ENCODE peak calls at places on chromosomes 1 and 21, in six cellular contexts. One of them, this sample, is unnamed.
A peak's percentile ranks its signal among the peaks of the same experiment; 100 is the strongest.

GRCh38 chr1:7893529-7894180 is 40.8 kb upstream of the UTS2 start:
- DNase-seq in dorsolateral prefrontal cortex: no peak
- DNase-seq in GM23338: no peak
- DNase-seq in hepatocyte: no peak
- DNase-seq in AG04449: peak; percentile 51
- DNase-seq in upper lobe of right lung: no peak
- DNase-seq in this sample: peak; percentile 77

GRCh38 chr1:238063454-238063853 is 172.7 kb upstream of the ZP4 start:
- DNase-seq in dorsolateral prefrontal cortex: no peak
- DNase-seq in GM23338: no peak
- DNase-seq in hepatocyte: no peak
- DNase-seq in upper lobe of right lung: no peak
- DNase-seq in AG04449: no peak
- DNase-seq in this sample: peak; percentile 18

GRCh38 chr1:57407941-57408340 is 15.9 kb downstream of the DAB1 start:
- DNase-seq in dorsolateral prefrontal cortex: no peak
- DNase-seq in AG04449: no peak
- DNase-seq in hepatocyte: peak; percentile 45
- DNase-seq in GM23338: no peak
- DNase-seq in upper lobe of right lung: no peak
- DNase-seq in this sample: no peak

GRCh38 chr1:154788886-154789285 is 81.2 kb downstream of the KCNN3 start:
- DNase-seq in GM23338: no peak
- DNase-seq in AG04449: no peak
- DNase-seq in dorsolateral prefrontal cortex: no peak
- DNase-seq in hepatocyte: no peak
- DNase-seq in upper lobe of right lung: no peak
- DNase-seq in this sample: no peak

GRCh38 chr1:64822621-64823020 is 77.7 kb downstream of the RAVER2 start:
- DNase-seq in dorsolateral prefrontal cortex: no peak
- DNase-seq in AG04449: no peak
- DNase-seq in GM23338: no peak
- DNase-seq in upper lobe of right lung: no peak
- DNase-seq in hepatocyte: no peak
- DNase-seq in this sample: no peak

GRCh38 chr1:199545780-199546179 is 481.7 kb upstream of the NR5A2 start:
- DNase-seq in upper lobe of right lung: no peak
- DNase-seq in hepatocyte: peak; percentile 25
- DNase-seq in GM23338: peak; percentile 41
- DNase-seq in dorsolateral prefrontal cortex: no peak
- DNase-seq in AG04449: no peak
- DNase-seq in this sample: no peak

GRCh38 chr21:45981641-45982255 is at the start of gene COL6A1:
- DNase-seq in upper lobe of right lung: peak; percentile 80
- DNase-seq in dorsolateral prefrontal cortex: peak; percentile 27
- DNase-seq in AG04449: no peak
- DNase-seq in GM23338: peak; percentile 52
- DNase-seq in hepatocyte: peak; percentile 84
- DNase-seq in this sample: no peak

GRCh38 chr1:4307468-4307845 is 347.0 kb upstream of the AJAP1 start:
- DNase-seq in dorsolateral prefrontal cortex: no peak
- DNase-seq in hepatocyte: no peak
- DNase-seq in upper lobe of right lung: no peak
- DNase-seq in AG04449: no peak
- DNase-seq in GM23338: no peak
- DNase-seq in this sample: no peak

GRCh38 chr1:44786138-44786840 is 1.7 kb downstream of the BEST4 start:
- DNase-seq in dorsolateral prefrontal cortex: no peak
- DNase-seq in hepatocyte: peak; percentile 89
- DNase-seq in GM23338: peak; percentile 89
- DNase-seq in AG04449: no peak
- DNase-seq in upper lobe of right lung: peak; percentile 89
- DNase-seq in this sample: no peak

GRCh38 chr1:61101461-61102440 is 19.4 kb downstream of the NFIA start:
- DNase-seq in GM23338: peak; percentile 8
- DNase-seq in dorsolateral prefrontal cortex: no peak
- DNase-seq in AG04449: no peak
- DNase-seq in hepatocyte: no peak
- DNase-seq in upper lobe of right lung: no peak
- DNase-seq in this sample: no peak

GRCh38 chr1:211386931-211387330 is 60.3 kb downstream of the TRAF5 start:
- DNase-seq in dorsolateral prefrontal cortex: no peak
- DNase-seq in hepatocyte: no peak
- DNase-seq in upper lobe of right lung: no peak
- DNase-seq in GM23338: no peak
- DNase-seq in AG04449: peak; percentile 81
- DNase-seq in this sample: peak; percentile 72

GRCh38 chr1:7584157-7584556 is 186.9 kb upstream of the VAMP3 start:
- DNase-seq in upper lobe of right lung: peak; percentile 42
- DNase-seq in dorsolateral prefrontal cortex: no peak
- DNase-seq in hepatocyte: no peak
- DNase-seq in GM23338: no peak
- DNase-seq in AG04449: no peak
- DNase-seq in this sample: no peak

GRCh38 chr21:37375866-37376574 is 9.4 kb downstream of the DYRK1A start:
- DNase-seq in GM23338: no peak
- DNase-seq in upper lobe of right lung: no peak
- DNase-seq in AG04449: no peak
- DNase-seq in dorsolateral prefrontal cortex: no peak
- DNase-seq in hepatocyte: no peak
- DNase-seq in this sample: no peak

GRCh38 chr1:95953005-95953404 is 719.0 kb downstream of the RWDD3 start:
- DNase-seq in AG04449: no peak
- DNase-seq in GM23338: peak; percentile 67
- DNase-seq in hepatocyte: peak; percentile 58
- DNase-seq in dorsolateral prefrontal cortex: no peak
- DNase-seq in upper lobe of right lung: no peak
- DNase-seq in this sample: no peak

GRCh38 chr1:214401666-214402065 is 120.7 kb downstream of the SMYD2 start:
- DNase-seq in hepatocyte: no peak
- DNase-seq in AG04449: no peak
- DNase-seq in GM23338: no peak
- DNase-seq in upper lobe of right lung: no peak
- DNase-seq in dorsolateral prefrontal cortex: no peak
- DNase-seq in this sample: no peak

GRCh38 chr1:202046227-202046626 is 35.8 kb downstream of the ELF3 start:
- DNase-seq in GM23338: no peak
- DNase-seq in hepatocyte: peak; percentile 64
- DNase-seq in AG04449: no peak
- DNase-seq in upper lobe of right lung: peak; percentile 93
- DNase-seq in dorsolateral prefrontal cortex: no peak
- DNase-seq in this sample: no peak

GRCh38 chr1:234545512-234546386 is 64.2 kb downstream of the IRF2BP2 start:
- DNase-seq in dorsolateral prefrontal cortex: no peak
- DNase-seq in GM23338: no peak
- DNase-seq in AG04449: no peak
- DNase-seq in upper lobe of right lung: no peak
- DNase-seq in hepatocyte: peak; percentile 82
- DNase-seq in this sample: no peak

GRCh38 chr1:234541281-234541975 is 62.4 kb upstream of the TARBP1 start:
- DNase-seq in dorsolateral prefrontal cortex: no peak
- DNase-seq in hepatocyte: no peak
- DNase-seq in GM23338: no peak
- DNase-seq in upper lobe of right lung: no peak
- DNase-seq in AG04449: no peak
- DNase-seq in this sample: no peak

GRCh38 chr1:234542211-234542850 is 63.4 kb upstream of the TARBP1 start:
- DNase-seq in AG04449: no peak
- DNase-seq in hepatocyte: no peak
- DNase-seq in upper lobe of right lung: no peak
- DNase-seq in GM23338: no peak
- DNase-seq in dorsolateral prefrontal cortex: no peak
- DNase-seq in this sample: no peak

GRCh38 chr1:234544094-234544579 is 65.2 kb upstream of the TARBP1 start:
- DNase-seq in upper lobe of right lung: no peak
- DNase-seq in dorsolateral prefrontal cortex: peak; percentile 73
- DNase-seq in AG04449: peak; percentile 85
- DNase-seq in hepatocyte: peak; percentile 93
- DNase-seq in GM23338: no peak
- DNase-seq in this sample: peak; percentile 77

GRCh38 chr1:234543442-234544093 is 64.6 kb upstream of the TARBP1 start:
- DNase-seq in hepatocyte: no peak
- DNase-seq in dorsolateral prefrontal cortex: no peak
- DNase-seq in upper lobe of right lung: no peak
- DNase-seq in GM23338: no peak
- DNase-seq in AG04449: no peak
- DNase-seq in this sample: no peak
- TF ChIP-seq CTCF in hepatocyte: no peak
- TF ChIP-seq CTCF in dorsolateral prefrontal cortex: no peak
- TF ChIP-seq CTCF in upper lobe of right lung: no peak
- TF ChIP-seq CTCF in GM23338: no peak
- TF ChIP-seq CTCF in AG04449: no peak
- TF ChIP-seq CTCF in this sample: peak; percentile 4

GRCh38 chr1:240091614-240092300 is at the start of gene FMN2:
- DNase-seq in upper lobe of right lung: no peak
- DNase-seq in AG04449: no peak
- DNase-seq in GM23338: peak; percentile 78
- DNase-seq in dorsolateral prefrontal cortex: peak; percentile 54
- DNase-seq in hepatocyte: peak; percentile 39
- DNase-seq in this sample: no peak
- H3K4me3 ChIP-seq in upper lobe of right lung: peak within 1 kb of the TSS; percentile 14
- H3K4me3 ChIP-seq in AG04449: peak within 1 kb of the TSS; percentile 84
- H3K4me3 ChIP-seq in GM23338: peak within 1 kb of the TSS; percentile 78
- H3K4me3 ChIP-seq in dorsolateral prefrontal cortex: peak within 1 kb of the TSS; percentile 86
- H3K4me3 ChIP-seq in hepatocyte: peak within 1 kb of the TSS; percentile 28
- H3K4me3 ChIP-seq in this sample: peak within 1 kb of the TSS; percentile 77

DNA sequence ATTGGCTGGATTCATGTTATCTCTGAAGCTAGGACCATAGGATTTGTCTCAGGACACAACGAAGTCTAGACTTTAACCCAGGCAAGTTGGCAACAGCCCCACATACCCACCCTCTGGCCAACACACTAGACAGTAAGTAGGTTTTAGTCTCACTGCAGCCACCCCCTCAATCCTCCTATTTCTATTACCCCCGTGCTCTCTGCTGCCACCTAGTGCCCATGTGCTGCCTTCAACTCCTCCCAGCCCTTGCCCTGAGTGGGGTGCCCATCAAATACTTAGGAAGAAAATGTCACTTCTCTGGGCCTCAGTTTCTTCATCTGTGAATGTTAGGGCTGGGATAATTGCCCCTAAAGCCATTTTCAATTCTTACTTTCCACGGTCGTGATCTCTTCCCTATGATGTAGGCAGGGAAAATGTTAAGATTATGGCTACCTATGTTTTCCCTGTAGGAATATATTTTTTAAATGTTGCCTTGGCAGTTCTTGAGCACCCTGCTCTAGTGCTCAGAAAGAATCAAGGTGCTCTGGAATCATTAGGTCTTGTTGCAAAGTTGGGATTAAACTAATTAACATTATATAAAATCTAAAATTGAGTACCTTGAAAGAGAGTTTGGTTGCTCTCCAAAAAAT is 213.0 kb downstream of the LMX1A start:
- DNase-seq in dorsolateral prefrontal cortex: no peak
- DNase-seq in GM23338: peak; percentile 62
- DNase-seq in upper lobe of right lung: no peak
- DNase-seq in AG04449: no peak
- DNase-seq in hepatocyte: peak; percentile 16
- DNase-seq in this sample: no peak
- TF ChIP-seq CTCF in dorsolateral prefrontal cortex: no peak
- TF ChIP-seq CTCF in GM23338: peak; percentile 87
- TF ChIP-seq CTCF in upper lobe of right lung: peak; percentile 52
- TF ChIP-seq CTCF in AG04449: peak; percentile 38
- TF ChIP-seq CTCF in hepatocyte: peak; percentile 46
- TF ChIP-seq CTCF in this sample: peak; percentile 67

GRCh38 chr1:71044833-71045232 is 2.8 kb downstream of the PTGER3 start:
- DNase-seq in GM23338: no peak
- DNase-seq in hepatocyte: no peak
- DNase-seq in dorsolateral prefrontal cortex: no peak
- DNase-seq in AG04449: no peak
- DNase-seq in upper lobe of right lung: no peak
- DNase-seq in this sample: no peak
- H3K4me3 ChIP-seq in GM23338: no peak overlapping the region
- H3K4me3 ChIP-seq in hepatocyte: no peak overlapping the region
- H3K4me3 ChIP-seq in dorsolateral prefrontal cortex: no peak overlapping the region
- H3K4me3 ChIP-seq in AG04449: no peak overlapping the region
- H3K4me3 ChIP-seq in upper lobe of right lung: no peak overlapping the region
- H3K4me3 ChIP-seq in this sample: no peak overlapping the region

GRCh38 chr21:17479606-17480005 is 33.2 kb upstream of the CXADR start:
- DNase-seq in AG04449: no peak
- DNase-seq in upper lobe of right lung: no peak
- DNase-seq in dorsolateral prefrontal cortex: no peak
- DNase-seq in hepatocyte: no peak
- DNase-seq in GM23338: no peak
- DNase-seq in this sample: no peak

GRCh38 chr21:17488620-17489019 is 24.2 kb upstream of the CXADR start:
- DNase-seq in AG04449: no peak
- DNase-seq in GM23338: no peak
- DNase-seq in hepatocyte: no peak
- DNase-seq in upper lobe of right lung: no peak
- DNase-seq in dorsolateral prefrontal cortex: no peak
- DNase-seq in this sample: no peak

DNA sequence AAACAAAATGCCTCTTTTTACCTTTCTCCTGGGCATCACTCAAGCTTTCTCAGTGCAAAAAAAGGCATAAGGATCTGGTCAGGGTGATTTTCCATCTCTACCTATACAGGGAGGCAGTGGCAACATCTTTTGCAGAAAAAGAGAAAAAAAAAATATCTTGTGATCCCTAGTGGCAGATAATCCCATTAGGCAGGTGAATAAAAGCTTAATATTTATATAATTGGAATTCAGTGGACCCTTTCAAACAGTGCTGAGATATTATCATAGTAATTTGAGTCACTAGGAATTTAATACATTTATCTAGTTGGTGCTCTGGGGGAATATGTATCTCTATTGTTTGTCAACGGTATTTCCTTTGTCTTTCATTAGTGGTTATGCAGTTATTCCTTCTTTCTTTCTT is 29.9 kb upstream of the CXADR start:
- DNase-seq in GM23338: no peak
- DNase-seq in AG04449: no peak
- DNase-seq in upper lobe of right lung: no peak
- DNase-seq in hepatocyte: no peak
- DNase-seq in dorsolateral prefrontal cortex: no peak
- DNase-seq in this sample: no peak
- TF ChIP-seq CTCF in GM23338: no peak
- TF ChIP-seq CTCF in AG04449: no peak
- TF ChIP-seq CTCF in upper lobe of right lung: no peak
- TF ChIP-seq CTCF in hepatocyte: no peak
- TF ChIP-seq CTCF in dorsolateral prefrontal cortex: no peak
- TF ChIP-seq CTCF in this sample: no peak